ENCODE peak calls at places on chromosomes 4 and X, in seven cellular contexts. J is H9; P is CD8-positive, alpha-beta memory T cell; T is heart right ventricle; W is neural progenitor cell; H is gastrocnemius medialis; Q is A549. X is an unnamed sample. For H3K4me1, the result is how much of the 10 kb centered on the place peaks cover.

GRCh38 chrX:140507982-140508305 is 3.1 kb upstream of the SOX3 start:
- DNase-seq in J (peak), P (no peak), T (no peak), W (peak), H (no peak), Q (no peak), X (peak)

GRCh38 chr4:75745192-75745591 is 20.8 kb downstream of the USO1 start:
- DNase-seq in J (no peak), P (no peak), T (no peak), W (no peak), H (peak), Q (peak), X (no peak)

GRCh38 chr4:46442963-46443362 is 53.0 kb upstream of the GABRA2 start:
- DNase-seq in J (no peak), P (no peak), T (no peak), W (no peak), H (no peak), Q (peak), X (no peak)

GRCh38 chr4:181796502-181796901 is 446.7 kb upstream of the TENM3 start:
- DNase-seq in J (no peak), P (no peak), T (no peak), W (no peak), H (no peak), Q (peak), X (no peak)

GRCh38 chr4:118738999-118739690 is 54.0 kb downstream of the METTL14 start:
- DNase-seq in J (no peak), P (no peak), T (no peak), W (no peak), H (no peak), Q (no peak), X (no peak)

GRCh38 chr4:88275516-88275915 is 8.8 kb downstream of the PPM1K start:
- DNase-seq in J (no peak), P (no peak), T (no peak), W (no peak), H (no peak), Q (no peak), X (no peak)

GRCh38 chrX:151543706-151544105 is 19.8 kb upstream of the PASD1 start:
- DNase-seq in J (peak), P (no peak), T (no peak), W (no peak), H (no peak), Q (peak), X (no peak)

GRCh38 chr4:128686810-128687209 is 122.7 kb upstream of the JADE1 start:
- DNase-seq in J (no peak), P (no peak), T (no peak), W (no peak), H (no peak), Q (no peak), X (no peak)

GRCh38 chr4:176052744-176053143 is 12.9 kb upstream of the WDR17 start:
- DNase-seq in J (no peak), P (no peak), T (no peak), W (no peak), H (no peak), Q (no peak), X (no peak)

GRCh38 chr4:53676402-53676871 is 85.2 kb upstream of the LNX1 start:
- DNase-seq in J (no peak), P (no peak), T (no peak), W (no peak), H (peak), Q (no peak), X (no peak)

DNA sequence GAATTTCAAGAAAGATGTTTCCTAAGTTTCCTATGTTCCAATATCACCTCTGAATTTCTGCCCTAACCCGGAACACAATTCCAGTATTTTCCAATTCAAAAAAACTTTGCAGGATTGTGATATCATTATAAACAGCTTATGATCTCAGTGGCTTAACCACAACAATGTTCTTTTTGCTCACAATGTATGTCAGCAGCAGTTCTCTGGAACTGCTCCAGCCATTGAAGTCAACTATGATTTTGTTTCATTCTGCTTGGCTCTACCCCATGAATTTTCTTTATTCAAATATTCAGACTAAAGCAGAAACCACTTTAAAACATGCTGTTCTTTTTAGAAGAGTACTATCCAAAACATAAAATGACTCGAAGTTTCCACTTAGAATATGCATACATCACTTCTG is 1611.1 kb downstream of the ARAP2 start:
- DNase-seq in J (no peak), P (no peak), T (no peak), W (no peak), H (no peak), Q (no peak), X (no peak)
- H3K4me1 ChIP-seq in J (under half), P (under half), T (under half), W (under half), H (under half), Q (under half), X (under half)

GRCh38 chr4:159305129-159305528 is 202.2 kb downstream of the RAPGEF2 start:
- DNase-seq in J (no peak), P (no peak), T (no peak), W (no peak), H (no peak), Q (no peak), X (no peak)

GRCh38 chr4:159303435-159303834 is 200.6 kb downstream of the RAPGEF2 start:
- DNase-seq in J (no peak), P (no peak), T (no peak), W (no peak), H (no peak), Q (no peak), X (no peak)

GRCh38 chr4:159312236-159312635 is 209.4 kb downstream of the RAPGEF2 start:
- DNase-seq in J (no peak), P (no peak), T (no peak), W (no peak), H (no peak), Q (no peak), X (no peak)

GRCh38 chr4:159308571-159309340 is 205.9 kb downstream of the RAPGEF2 start:
- DNase-seq in J (no peak), P (no peak), T (no peak), W (peak), H (no peak), Q (no peak), X (no peak)

GRCh38 chr4:159307929-159308328 is 205.1 kb downstream of the RAPGEF2 start:
- DNase-seq in J (no peak), P (no peak), T (no peak), W (no peak), H (no peak), Q (no peak), X (no peak)
- H3K4me1 ChIP-seq in J (under half), P (under half), T (half or more), W (under half), H (under half), Q (under half), X (under half)

GRCh38 chrX:24167719-24168472 is 18.4 kb downstream of the ZFX start:
- DNase-seq in J (no peak), P (no peak), T (no peak), W (no peak), H (no peak), Q (no peak), X (no peak)
- H3K4me1 ChIP-seq in J (under half), P (under half), T (half or more), W (under half), H (half or more), Q (half or more), X (under half)

GRCh38 chr4:144518181-144518895 is 127.6 kb upstream of the HHIP start:
- DNase-seq in J (no peak), P (no peak), T (no peak), W (peak), H (no peak), Q (no peak), X (peak)
- H3K4me1 ChIP-seq in J (under half), P (under half), T (under half), W (under half), H (under half), Q (under half), X (under half)

X was measured in endodermal cell.